ENCODE peak calls at places on chromosomes 3 and 15, in eight cellular contexts. Q is heart left ventricle; I is psoas muscle; A is IMR-90; M is CD8-positive, alpha-beta T cell; W is left lung; K is uterus; Y is gastrocnemius medialis. O is an unnamed sample. For H3K9me3, the result is how much of the 10 kb centered on the place peaks cover.

GRCh38 chr3:187942658-187943241 is 197.5 kb upstream of the BCL6 start:
- DNase-seq in Q (no peak), I (no peak), A (no peak), M (no peak), W (no peak), K (no peak), Y (no peak), O (no peak)

GRCh38 chr3:57544181-57545125 is at the start of gene DNAH12:
- DNase-seq in Q (no peak), I (no peak), A (no peak), M (no peak), W (peak), K (no peak), Y (no peak), O (no peak)

GRCh38 chr3:7877312-7877711 is 624.3 kb upstream of the LMCD1 start:
- DNase-seq in Q (no peak), I (no peak), A (no peak), M (no peak), W (no peak), K (no peak), Y (no peak), O (no peak)

GRCh38 chr3:70816346-70816745 is 503.9 kb upstream of the MDFIC2 start:
- DNase-seq in Q (no peak), I (no peak), A (no peak), M (no peak), W (no peak), K (no peak), Y (no peak), O (no peak)

GRCh38 chr3:133843634-133844033 is 38.0 kb downstream of the SRPRB start:
- DNase-seq in Q (peak), I (no peak), A (peak), M (no peak), W (no peak), K (no peak), Y (no peak), O (no peak)

GRCh38 chr15:83764201-83764839 is 110.4 kb downstream of the ADAMTSL3 start:
- DNase-seq in Q (no peak), I (no peak), A (no peak), M (no peak), W (no peak), K (peak), Y (no peak), O (no peak)

GRCh38 chr15:35206060-35206675 is 121.1 kb upstream of the NANOGP8 start:
- DNase-seq in Q (no peak), I (no peak), A (peak), M (no peak), W (no peak), K (no peak), Y (no peak), O (no peak)

GRCh38 chr3:193225726-193226125 is 15.3 kb upstream of the PLAAT1 start:
- DNase-seq in Q (no peak), I (no peak), A (no peak), M (no peak), W (no peak), K (no peak), Y (no peak), O (no peak)

GRCh38 chr3:156761713-156762575 is 64.2 kb upstream of the LEKR1 start:
- DNase-seq in Q (no peak), I (no peak), A (peak), M (no peak), W (no peak), K (no peak), Y (no peak), O (no peak)

GRCh38 chr3:50830451-50830850 is 155.7 kb downstream of the DOCK3 start:
- DNase-seq in Q (no peak), I (no peak), A (no peak), M (no peak), W (no peak), K (no peak), Y (no peak), O (no peak)

GRCh38 chr3:17023006-17023664 is 138.4 kb downstream of the PLCL2 start:
- DNase-seq in Q (no peak), I (no peak), A (peak), M (peak), W (no peak), K (no peak), Y (no peak), O (no peak)

GRCh38 chr3:71225285-71225684 is 358.2 kb downstream of the FOXP1 start:
- DNase-seq in Q (no peak), I (no peak), A (peak), M (no peak), W (no peak), K (no peak), Y (no peak), O (no peak)

GRCh38 chr15:74497584-74497983 is 36.6 kb upstream of the UBL7 start:
- DNase-seq in Q (no peak), I (no peak), A (no peak), M (no peak), W (no peak), K (no peak), Y (no peak), O (no peak)

GRCh38 chr3:4943553-4943952 is 35.7 kb upstream of the BHLHE40 start:
- DNase-seq in Q (no peak), I (no peak), A (no peak), M (no peak), W (no peak), K (no peak), Y (no peak), O (no peak)

GRCh38 chr3:184275961-184276910 is at the start of gene ECE2:
- DNase-seq in Q (no peak), I (no peak), A (no peak), M (no peak), W (no peak), K (no peak), Y (no peak), O (no peak)

GRCh38 chr3:136110481-136110880 is 85.7 kb downstream of the MSL2 start:
- DNase-seq in Q (no peak), I (no peak), A (no peak), M (no peak), W (no peak), K (no peak), Y (no peak), O (no peak)

GRCh38 chr3:100032262-100032661 is 82.0 kb downstream of the FILIP1L start:
- DNase-seq in Q (no peak), I (no peak), A (peak), M (no peak), W (no peak), K (no peak), Y (no peak), O (no peak)

GRCh38 chr3:16012086-16012485 is 162.4 kb upstream of the GALNT15 start:
- DNase-seq in Q (no peak), I (no peak), A (peak), M (no peak), W (no peak), K (no peak), Y (no peak), O (no peak)

GRCh38 chr3:40765884-40766283 is 241.1 kb downstream of the ZNF621 start:
- DNase-seq in Q (no peak), I (no peak), A (no peak), M (no peak), W (no peak), K (no peak), Y (no peak), O (no peak)

GRCh38 chr3:170012683-170013400 is 25.0 kb upstream of the GPR160 start:
- DNase-seq in Q (no peak), I (no peak), A (no peak), M (no peak), W (no peak), K (no peak), Y (no peak), O (no peak)

GRCh38 chr3:170809021-170809974 is 60.7 kb downstream of the RPL22L1 start:
- DNase-seq in Q (no peak), I (no peak), A (peak), M (no peak), W (no peak), K (no peak), Y (no peak), O (no peak)

GRCh38 chr3:59237121-59237520 is 187.3 kb upstream of the CFAP20DC start:
- DNase-seq in Q (no peak), I (no peak), A (peak), M (no peak), W (no peak), K (no peak), Y (no peak), O (no peak)

GRCh38 chr15:78438595-78439285 is 724 bp downstream of the IREB2 start:
- DNase-seq in Q (no peak), I (no peak), A (no peak), M (no peak), W (no peak), K (no peak), Y (no peak), O (no peak)

GRCh38 chr15:39793923-39794322 is 11.3 kb upstream of the FSIP1 start:
- DNase-seq in Q (no peak), I (no peak), A (no peak), M (no peak), W (no peak), K (no peak), Y (no peak), O (no peak)

GRCh38 chr15:77186518-77187095 is 115.7 kb upstream of the TSPAN3 start:
- DNase-seq in Q (no peak), I (no peak), A (peak), M (peak), W (no peak), K (no peak), Y (no peak), O (no peak)

GRCh38 chr3:32583708-32584107 is 13.1 kb upstream of the DYNC1LI1 start:
- DNase-seq in Q (no peak), I (no peak), A (peak), M (no peak), W (no peak), K (no peak), Y (no peak), O (no peak)

GRCh38 chr3:74787008-74787407 is 172.5 kb upstream of the CNTN3 start:
- DNase-seq in Q (no peak), I (no peak), A (no peak), M (no peak), W (no peak), K (no peak), Y (no peak), O (no peak)

GRCh38 chr15:49865925-49866757 is 245.3 kb downstream of the DTWD1 start:
- DNase-seq in Q (no peak), I (no peak), A (no peak), M (no peak), W (no peak), K (no peak), Y (no peak), O (no peak)

GRCh38 chr3:81778678-81779182 is 17.3 kb upstream of the GBE1 start:
- DNase-seq in Q (no peak), I (no peak), A (peak), M (no peak), W (no peak), K (no peak), Y (no peak), O (no peak)

GRCh38 chr15:45705510-45706473 is 71.0 kb downstream of the SQOR start:
- DNase-seq in Q (no peak), I (peak), A (peak), M (peak), W (no peak), K (peak), Y (peak), O (peak)

GRCh38 chr3:65020233-65020632 is 332.4 kb upstream of the ADAMTS9 start:
- DNase-seq in Q (no peak), I (no peak), A (no peak), M (no peak), W (no peak), K (no peak), Y (no peak), O (no peak)

GRCh38 chr3:66039590-66039887 is 821 bp upstream of the MAGI1 start:
- DNase-seq in Q (peak), I (peak), A (no peak), M (no peak), W (peak), K (peak), Y (no peak), O (peak)

GRCh38 chr3:32082727-32083126 is 23.7 kb upstream of the GPD1L start:
- DNase-seq in Q (no peak), I (no peak), A (no peak), M (no peak), W (no peak), K (no peak), Y (no peak), O (no peak)

GRCh38 chr3:132135628-132136333 is 101.0 kb upstream of the CPNE4 start:
- DNase-seq in Q (no peak), I (no peak), A (peak), M (no peak), W (no peak), K (no peak), Y (no peak), O (no peak)

GRCh38 chr3:172514678-172515077 is 8.6 kb downstream of the TNFSF10 start:
- DNase-seq in Q (no peak), I (no peak), A (no peak), M (no peak), W (no peak), K (no peak), Y (no peak), O (no peak)

GRCh38 chr3:172515130-172515918 is 7.9 kb downstream of the TNFSF10 start:
- DNase-seq in Q (no peak), I (no peak), A (peak), M (no peak), W (no peak), K (no peak), Y (no peak), O (no peak)

GRCh38 chr3:172519241-172519640 is 4.0 kb downstream of the TNFSF10 start:
- DNase-seq in Q (no peak), I (no peak), A (peak), M (no peak), W (no peak), K (no peak), Y (no peak), O (no peak)

GRCh38 chr3:172517859-172518466 is 5.3 kb downstream of the TNFSF10 start:
- DNase-seq in Q (no peak), I (no peak), A (no peak), M (no peak), W (no peak), K (no peak), Y (no peak), O (no peak)

DNA sequence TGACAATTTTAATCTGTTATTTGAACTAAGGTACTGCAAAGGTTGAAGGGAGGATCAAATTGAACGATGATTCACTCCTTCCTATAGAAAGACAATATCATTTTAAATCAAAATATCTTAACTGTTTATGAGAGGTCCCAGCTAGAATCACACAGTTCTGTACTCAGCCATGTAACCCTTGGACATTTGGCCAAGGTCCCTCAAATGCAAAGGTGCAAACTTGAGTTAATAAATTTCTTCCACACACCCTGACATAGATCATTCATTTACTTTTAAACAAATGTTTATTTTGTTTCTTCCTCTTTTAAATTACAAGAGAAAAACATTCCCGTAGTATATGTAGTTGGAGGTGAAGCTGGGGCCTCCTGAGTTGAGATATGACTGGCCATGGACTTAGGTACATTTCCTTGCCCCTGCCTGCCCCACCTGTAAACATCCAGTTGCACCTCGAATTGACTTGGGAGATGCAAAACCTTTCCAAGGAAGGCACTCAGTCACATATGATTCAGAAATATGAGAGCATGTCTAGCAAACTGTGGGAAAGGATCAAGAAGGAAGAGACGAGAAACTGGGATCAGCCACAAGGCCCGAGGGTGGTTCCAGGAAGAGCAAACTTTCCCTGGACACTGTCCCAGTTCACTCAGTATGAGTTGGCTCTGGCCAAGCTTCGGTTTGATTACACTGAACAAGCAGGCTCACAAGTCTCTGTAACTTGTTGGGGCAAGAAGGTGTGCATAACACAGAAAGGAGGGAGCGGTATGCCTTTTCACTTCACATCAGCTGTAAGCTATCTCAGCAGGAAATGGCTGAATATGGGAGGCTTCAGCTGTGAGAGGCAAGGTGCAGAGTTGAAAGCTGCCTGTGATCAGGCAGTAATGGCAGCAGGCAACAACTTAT is 6.7 kb downstream of the TNFSF10 start:
- DNase-seq in Q (no peak), I (no peak), A (peak), M (no peak), W (no peak), K (peak), Y (peak), O (peak)
- H3K27ac ChIP-seq in Q (peak), I (peak), A (peak), M (no peak), W (peak), K (peak), Y (peak), O (peak)

GRCh38 chr3:122858373-122858772 is 63.5 kb downstream of the SLC49A4 start:
- DNase-seq in Q (no peak), I (no peak), A (peak), M (no peak), W (no peak), K (no peak), Y (no peak), O (no peak)
- TF ChIP-seq CTCF in Q (peak), I (peak), A (peak), M (no peak), W (no peak), K (peak), Y (no peak), O (no peak)

DNA sequence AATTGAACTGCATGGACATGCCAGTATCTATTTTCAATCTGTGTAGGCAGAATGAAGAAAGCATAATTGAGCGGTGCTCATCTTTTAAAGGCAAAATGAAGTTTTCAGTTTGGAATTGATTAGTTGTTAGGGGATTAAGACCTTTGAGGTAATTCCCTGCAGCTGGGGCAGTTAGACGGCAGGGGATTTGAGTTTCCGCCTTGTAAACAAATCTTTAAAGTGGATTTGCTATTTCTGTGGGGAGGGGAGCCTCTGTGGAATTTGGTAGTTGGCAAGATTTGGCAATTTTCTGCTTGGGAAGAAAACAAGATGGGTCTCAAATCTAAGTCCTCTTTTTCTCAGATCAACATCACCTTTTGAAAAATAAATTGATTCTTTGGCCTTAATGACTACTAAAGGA is 212.5 kb upstream of the CNTN6 start:
- DNase-seq in Q (no peak), I (no peak), A (no peak), M (no peak), W (no peak), K (no peak), Y (no peak), O (no peak)
- H3K9me3 ChIP-seq in Q (under half), I (under half), A (under half), M (under half), W (under half), K (under half), Y (under half), O (under half)

GRCh38 chr15:57118013-57118799 is 199.8 kb downstream of the TCF12 start:
- DNase-seq in Q (no peak), I (no peak), A (peak), M (no peak), W (no peak), K (no peak), Y (no peak), O (no peak)
- H3K27ac ChIP-seq in Q (peak), I (no peak), A (no peak), M (no peak), W (no peak), K (no peak), Y (no peak), O (no peak)

GRCh38 chr3:127718244-127718915 is 45.6 kb downstream of the ABTB1 start:
- DNase-seq in Q (no peak), I (no peak), A (no peak), M (no peak), W (no peak), K (no peak), Y (no peak), O (no peak)
- TF ChIP-seq CTCF in Q (no peak), I (no peak), A (no peak), M (no peak), W (no peak), K (no peak), Y (no peak), O (no peak)

GRCh38 chr3:93910085-93910484 is 63.6 kb downstream of the PROS1 start:
- DNase-seq in Q (no peak), I (no peak), A (no peak), M (no peak), W (no peak), K (no peak), Y (no peak), O (no peak)
- H3K9me3 ChIP-seq in Q (under half), I (under half), A (under half), M (under half), W (under half), K (under half), Y (under half), O (under half)

GRCh38 chr15:33601461-33601860 is 290.7 kb downstream of the RYR3 start:
- DNase-seq in Q (no peak), I (no peak), A (no peak), M (no peak), W (no peak), K (no peak), Y (no peak), O (no peak)

DNA sequence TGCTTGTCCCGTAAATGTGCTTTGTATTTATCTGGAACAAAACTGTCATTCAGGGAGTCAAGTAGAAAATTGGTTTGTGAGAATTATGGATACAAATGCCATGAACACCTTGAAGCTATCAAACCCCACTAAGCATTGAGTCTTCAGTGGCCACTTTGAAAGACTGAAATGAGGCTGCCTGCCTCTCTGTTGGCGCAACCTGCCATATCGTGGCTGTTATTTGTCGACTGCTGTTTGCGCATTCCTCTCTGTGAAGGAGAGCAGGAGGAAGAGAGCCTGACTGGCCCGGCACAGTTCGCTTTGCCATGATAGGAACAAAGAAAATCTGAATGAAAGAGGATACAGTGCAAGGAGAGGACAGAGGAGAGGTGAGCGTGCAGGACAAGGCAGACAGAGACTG is 289.4 kb downstream of the RYR3 start:
- DNase-seq in Q (no peak), I (no peak), A (no peak), M (no peak), W (no peak), K (no peak), Y (no peak), O (no peak)
- H3K27ac ChIP-seq in Q (no peak), I (no peak), A (no peak), M (no peak), W (no peak), K (no peak), Y (no peak), O (no peak)

DNA sequence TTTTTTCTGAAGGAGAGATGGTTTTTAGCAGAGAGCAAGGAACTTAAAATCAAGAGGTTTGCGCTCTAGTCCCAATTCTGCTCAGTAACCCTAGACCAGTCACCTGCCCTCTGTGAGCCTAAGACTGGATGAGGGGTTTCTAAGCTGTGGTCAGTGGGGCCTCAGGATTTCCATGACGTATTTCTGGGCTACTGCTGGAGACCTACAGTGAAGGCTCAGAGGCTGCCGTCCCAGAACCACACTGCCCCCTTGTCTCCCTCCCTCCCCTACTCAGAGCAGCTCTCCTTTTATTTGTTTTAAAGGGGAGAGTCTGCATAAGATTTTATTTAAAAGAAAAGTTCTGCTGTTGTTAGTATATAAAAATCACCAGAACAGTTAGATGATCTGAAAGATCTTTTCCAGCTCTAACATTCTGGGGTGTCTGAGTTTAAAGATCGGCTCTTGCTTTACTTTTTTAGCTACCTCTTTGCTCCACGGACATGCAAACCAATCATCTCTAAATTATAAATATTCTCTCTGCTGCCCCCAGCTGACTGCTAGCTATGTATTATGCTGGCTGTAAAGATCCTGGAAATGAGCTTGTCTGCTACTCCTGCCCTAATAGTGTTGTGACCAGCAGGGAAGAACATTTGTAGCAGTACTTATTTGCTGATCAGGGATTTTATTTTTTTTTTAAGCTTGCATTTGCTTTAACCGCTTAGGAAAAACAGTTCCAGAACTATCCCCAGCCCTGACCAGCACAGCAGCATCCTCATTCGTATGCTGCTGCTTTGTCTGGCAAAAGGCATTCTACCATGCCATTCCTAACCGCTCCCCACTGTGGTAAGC is 28.6 kb upstream of the NDUFB4 start:
- DNase-seq in Q (no peak), I (no peak), A (peak), M (no peak), W (no peak), K (no peak), Y (no peak), O (no peak)
- TF ChIP-seq CTCF in Q (peak), I (peak), A (peak), M (peak), W (peak), K (peak), Y (no peak), O (peak)